ENCODE peak calls at places on chromosome 20, in eight cellular contexts. One of them, this sample, is unnamed. For H3K9me3, the result is how much of the 10 kb centered on the place peaks cover.

GRCh38 chr20:59805266-59805665 is 128.2 kb downstream of the SYCP2 start:
- DNase-seq in T-helper 17 cell: no peak
- DNase-seq in CD8-positive, alpha-beta memory T cell: no peak
- DNase-seq in H9: peak
- DNase-seq in hepatocyte: no peak
- DNase-seq in cardiac muscle cell: no peak
- DNase-seq in ovary: no peak
- DNase-seq in stomach: peak
- DNase-seq in this sample: no peak

GRCh38 chr20:19274412-19275015 is 62.1 kb downstream of the SLC24A3 start:
- DNase-seq in T-helper 17 cell: no peak
- DNase-seq in CD8-positive, alpha-beta memory T cell: no peak
- DNase-seq in H9: no peak
- DNase-seq in hepatocyte: no peak
- DNase-seq in cardiac muscle cell: no peak
- DNase-seq in ovary: peak
- DNase-seq in stomach: peak
- DNase-seq in this sample: no peak

GRCh38 chr20:44110816-44111568 is 76.0 kb downstream of the JPH2 start:
- DNase-seq in T-helper 17 cell: no peak
- DNase-seq in CD8-positive, alpha-beta memory T cell: no peak
- DNase-seq in H9: no peak
- DNase-seq in hepatocyte: no peak
- DNase-seq in cardiac muscle cell: no peak
- DNase-seq in ovary: no peak
- DNase-seq in stomach: no peak
- DNase-seq in this sample: no peak

GRCh38 chr20:46583411-46584214 is 33.2 kb upstream of the OCSTAMP start:
- DNase-seq in T-helper 17 cell: no peak
- DNase-seq in CD8-positive, alpha-beta memory T cell: no peak
- DNase-seq in H9: peak
- DNase-seq in hepatocyte: no peak
- DNase-seq in cardiac muscle cell: no peak
- DNase-seq in ovary: no peak
- DNase-seq in stomach: no peak
- DNase-seq in this sample: no peak

GRCh38 chr20:15236812-15237211 is 899.4 kb upstream of the FLRT3 start:
- DNase-seq in T-helper 17 cell: no peak
- DNase-seq in CD8-positive, alpha-beta memory T cell: no peak
- DNase-seq in H9: peak
- DNase-seq in hepatocyte: peak
- DNase-seq in cardiac muscle cell: peak
- DNase-seq in ovary: no peak
- DNase-seq in stomach: peak
- DNase-seq in this sample: no peak

GRCh38 chr20:6708010-6708409 is 59.5 kb upstream of the BMP2 start:
- DNase-seq in T-helper 17 cell: no peak
- DNase-seq in CD8-positive, alpha-beta memory T cell: no peak
- DNase-seq in H9: no peak
- DNase-seq in hepatocyte: peak
- DNase-seq in cardiac muscle cell: peak
- DNase-seq in ovary: peak
- DNase-seq in stomach: peak
- DNase-seq in this sample: no peak

GRCh38 chr20:25058051-25058796 is at the start of gene ACSS1:
- DNase-seq in T-helper 17 cell: peak
- DNase-seq in CD8-positive, alpha-beta memory T cell: peak
- DNase-seq in H9: peak
- DNase-seq in hepatocyte: peak
- DNase-seq in cardiac muscle cell: peak
- DNase-seq in ovary: peak
- DNase-seq in stomach: peak
- DNase-seq in this sample: peak

GRCh38 chr20:21681219-21681931 is 24.1 kb upstream of the PAX1 start:
- DNase-seq in T-helper 17 cell: no peak
- DNase-seq in CD8-positive, alpha-beta memory T cell: no peak
- DNase-seq in H9: no peak
- DNase-seq in hepatocyte: no peak
- DNase-seq in cardiac muscle cell: no peak
- DNase-seq in ovary: no peak
- DNase-seq in stomach: no peak
- DNase-seq in this sample: no peak

GRCh38 chr20:45181639-45182038 is 6.9 kb downstream of the PI3 start:
- DNase-seq in T-helper 17 cell: no peak
- DNase-seq in CD8-positive, alpha-beta memory T cell: no peak
- DNase-seq in H9: no peak
- DNase-seq in hepatocyte: no peak
- DNase-seq in cardiac muscle cell: no peak
- DNase-seq in ovary: no peak
- DNase-seq in stomach: no peak
- DNase-seq in this sample: no peak

GRCh38 chr20:4667371-4667773 is 54.3 kb upstream of the PRND start:
- DNase-seq in T-helper 17 cell: no peak
- DNase-seq in CD8-positive, alpha-beta memory T cell: no peak
- DNase-seq in H9: no peak
- DNase-seq in hepatocyte: no peak
- DNase-seq in cardiac muscle cell: peak
- DNase-seq in ovary: no peak
- DNase-seq in stomach: no peak
- DNase-seq in this sample: no peak

GRCh38 chr20:59701236-59701635 is 96.9 kb downstream of the PHACTR3 start:
- DNase-seq in T-helper 17 cell: no peak
- DNase-seq in CD8-positive, alpha-beta memory T cell: no peak
- DNase-seq in H9: no peak
- DNase-seq in hepatocyte: no peak
- DNase-seq in cardiac muscle cell: no peak
- DNase-seq in ovary: no peak
- DNase-seq in stomach: no peak
- DNase-seq in this sample: no peak

GRCh38 chr20:3766381-3766780 is 1.2 kb downstream of the ADISSP start:
- DNase-seq in T-helper 17 cell: no peak
- DNase-seq in CD8-positive, alpha-beta memory T cell: no peak
- DNase-seq in H9: no peak
- DNase-seq in hepatocyte: no peak
- DNase-seq in cardiac muscle cell: no peak
- DNase-seq in ovary: no peak
- DNase-seq in stomach: no peak
- DNase-seq in this sample: no peak

GRCh38 chr20:49278817-49279676 is 1.2 kb upstream of the ZNFX1 start:
- DNase-seq in T-helper 17 cell: no peak
- DNase-seq in CD8-positive, alpha-beta memory T cell: peak
- DNase-seq in H9: no peak
- DNase-seq in hepatocyte: peak
- DNase-seq in cardiac muscle cell: peak
- DNase-seq in ovary: peak
- DNase-seq in stomach: no peak
- DNase-seq in this sample: no peak

GRCh38 chr20:24098886-24099285 is 110.3 kb upstream of the GGTLC1 start:
- DNase-seq in T-helper 17 cell: no peak
- DNase-seq in CD8-positive, alpha-beta memory T cell: no peak
- DNase-seq in H9: no peak
- DNase-seq in hepatocyte: peak
- DNase-seq in cardiac muscle cell: peak
- DNase-seq in ovary: no peak
- DNase-seq in stomach: no peak
- DNase-seq in this sample: no peak

GRCh38 chr20:11207749-11208502 is 534.1 kb upstream of the JAG1 start:
- DNase-seq in T-helper 17 cell: no peak
- DNase-seq in CD8-positive, alpha-beta memory T cell: no peak
- DNase-seq in H9: no peak
- DNase-seq in hepatocyte: peak
- DNase-seq in cardiac muscle cell: peak
- DNase-seq in ovary: no peak
- DNase-seq in stomach: peak
- DNase-seq in this sample: no peak

DNA sequence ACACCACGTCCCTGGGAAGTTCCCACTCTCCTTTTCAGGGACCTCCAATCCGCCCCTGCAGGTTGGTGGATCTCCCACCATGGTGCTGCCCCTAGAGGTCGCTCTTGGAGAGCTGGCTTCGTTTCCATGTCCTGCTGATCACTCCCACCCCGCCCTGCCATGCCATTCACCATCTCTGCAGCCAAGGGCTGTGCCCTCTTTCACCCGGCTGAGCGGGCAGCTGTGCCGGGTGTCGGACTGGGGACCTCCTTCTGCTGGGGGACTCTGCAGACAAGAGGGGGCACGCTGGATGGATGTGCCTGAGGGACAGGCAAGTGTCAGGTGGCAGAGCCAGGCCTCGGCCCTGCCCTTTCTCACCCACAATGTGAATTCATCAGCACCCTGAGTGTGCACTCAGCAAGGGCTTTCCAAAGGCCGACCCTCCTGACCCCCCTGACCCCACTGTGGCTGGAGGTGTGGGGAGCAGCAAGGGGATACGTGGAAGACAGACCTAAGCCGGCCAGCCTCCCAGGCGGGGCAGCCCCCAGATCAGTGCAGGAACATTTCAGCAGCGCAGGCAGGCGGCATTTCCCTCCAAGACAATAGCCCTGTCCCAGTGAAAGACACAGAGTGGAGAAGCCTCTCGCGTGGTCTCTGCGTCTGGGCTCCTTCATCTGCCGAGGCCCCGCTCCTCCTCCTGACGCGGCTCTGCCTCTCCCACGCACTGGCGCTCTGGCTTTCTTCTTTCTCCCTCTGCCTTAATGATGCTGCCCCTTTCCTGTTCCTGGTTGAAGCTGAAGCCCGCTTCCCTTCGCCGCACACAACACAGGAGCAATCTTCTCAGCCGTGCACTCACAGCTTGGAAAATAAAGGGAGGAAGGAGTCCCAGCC is 347.2 kb downstream of the CDH4 start:
- DNase-seq in T-helper 17 cell: no peak
- DNase-seq in CD8-positive, alpha-beta memory T cell: no peak
- DNase-seq in H9: peak
- DNase-seq in hepatocyte: no peak
- DNase-seq in cardiac muscle cell: no peak
- DNase-seq in ovary: peak
- DNase-seq in stomach: no peak
- DNase-seq in this sample: no peak
- H3K9me3 ChIP-seq in T-helper 17 cell: under half
- H3K9me3 ChIP-seq in CD8-positive, alpha-beta memory T cell: under half
- H3K9me3 ChIP-seq in H9: under half
- H3K9me3 ChIP-seq in hepatocyte: under half
- H3K9me3 ChIP-seq in cardiac muscle cell: under half
- H3K9me3 ChIP-seq in ovary: under half
- H3K9me3 ChIP-seq in stomach: half or more
- H3K9me3 ChIP-seq in this sample: under half

GRCh38 chr20:58482416-58482815 is 32.8 kb downstream of the APCDD1L start:
- DNase-seq in T-helper 17 cell: no peak
- DNase-seq in CD8-positive, alpha-beta memory T cell: no peak
- DNase-seq in H9: peak
- DNase-seq in hepatocyte: no peak
- DNase-seq in cardiac muscle cell: peak
- DNase-seq in ovary: no peak
- DNase-seq in stomach: no peak
- DNase-seq in this sample: no peak
- H3K9me3 ChIP-seq in T-helper 17 cell: under half
- H3K9me3 ChIP-seq in CD8-positive, alpha-beta memory T cell: under half
- H3K9me3 ChIP-seq in H9: under half
- H3K9me3 ChIP-seq in hepatocyte: under half
- H3K9me3 ChIP-seq in cardiac muscle cell: under half
- H3K9me3 ChIP-seq in ovary: under half
- H3K9me3 ChIP-seq in stomach: under half
- H3K9me3 ChIP-seq in this sample: under half

GRCh38 chr20:9403481-9403880 is 110.9 kb upstream of the LAMP5 start:
- DNase-seq in T-helper 17 cell: no peak
- DNase-seq in CD8-positive, alpha-beta memory T cell: no peak
- DNase-seq in H9: no peak
- DNase-seq in hepatocyte: no peak
- DNase-seq in cardiac muscle cell: no peak
- DNase-seq in ovary: no peak
- DNase-seq in stomach: no peak
- DNase-seq in this sample: no peak
- H3K9me3 ChIP-seq in T-helper 17 cell: under half
- H3K9me3 ChIP-seq in CD8-positive, alpha-beta memory T cell: under half
- H3K9me3 ChIP-seq in H9: under half
- H3K9me3 ChIP-seq in hepatocyte: under half
- H3K9me3 ChIP-seq in cardiac muscle cell: under half
- H3K9me3 ChIP-seq in ovary: under half
- H3K9me3 ChIP-seq in stomach: under half
- H3K9me3 ChIP-seq in this sample: under half

GRCh38 chr20:22795897-22796296 is 211.5 kb upstream of the FOXA2 start:
- DNase-seq in T-helper 17 cell: no peak
- DNase-seq in CD8-positive, alpha-beta memory T cell: no peak
- DNase-seq in H9: no peak
- DNase-seq in hepatocyte: peak
- DNase-seq in cardiac muscle cell: peak
- DNase-seq in ovary: peak
- DNase-seq in stomach: peak
- DNase-seq in this sample: no peak
- H3K9me3 ChIP-seq in T-helper 17 cell: under half
- H3K9me3 ChIP-seq in CD8-positive, alpha-beta memory T cell: under half
- H3K9me3 ChIP-seq in H9: under half
- H3K9me3 ChIP-seq in hepatocyte: under half
- H3K9me3 ChIP-seq in cardiac muscle cell: under half
- H3K9me3 ChIP-seq in ovary: under half
- H3K9me3 ChIP-seq in stomach: under half
- H3K9me3 ChIP-seq in this sample: under half